ENCODE peak calls at places on chromosomes 13 and 19, in five cellular contexts. K is SK-N-SH, E is GM23338, P is HL-60, J is A549. L is an unnamed sample.

GRCh38 chr19:13056052-13056660 is 46.5 kb downstream of the LYL1 start:
- DNase-seq in K (peak), P (no peak), E (peak), J (no peak), L (no peak)

GRCh38 chr19:7975037-7975436 is 30.4 kb downstream of the ELAVL1 start:
- DNase-seq in E (no peak), K (no peak), J (no peak), P (no peak), L (no peak)

GRCh38 chr19:2550431-2551171 is 74.7 kb downstream of the GADD45B start:
- DNase-seq in E (peak), P (no peak), K (peak), J (no peak), L (no peak)

GRCh38 chr19:41886761-41887710 is 4.1 kb downstream of the ARHGEF1 start:
- DNase-seq in P (no peak), K (no peak), E (peak), J (no peak), L (no peak)

GRCh38 chr13:19836472-19836871 is 27.0 kb downstream of the ZMYM5 start:
- DNase-seq in E (no peak), J (no peak), K (no peak), P (no peak), L (no peak)

GRCh38 chr13:98565726-98566577 is 11.0 kb downstream of the STK24 start:
- DNase-seq in K (peak), E (no peak), J (no peak), P (no peak), L (no peak)

GRCh38 chr19:53094749-53095575 is 8.3 kb downstream of the ZNF160 start:
- DNase-seq in E (peak), K (peak), J (no peak), P (no peak), L (no peak)

GRCh38 chr13:38002596-38002995 is 133.0 kb upstream of the TRPC4 start:
- DNase-seq in K (no peak), E (no peak), J (no peak), P (no peak), L (no peak)

GRCh38 chr19:45495178-45495577 is 1.7 kb downstream of the RTN2 start:
- DNase-seq in J (no peak), K (no peak), P (no peak), E (no peak), L (no peak)

GRCh38 chr13:92355213-92355612 is 871.4 kb upstream of the GPC6 start:
- DNase-seq in P (no peak), E (peak), K (peak), J (peak), L (no peak)

GRCh38 chr13:44801990-44802389 is 187.3 kb downstream of the NUFIP1 start:
- DNase-seq in J (peak), E (no peak), P (peak), K (no peak), L (no peak)

GRCh38 chr13:33446821-33447481 is 161.4 kb upstream of the STARD13 start:
- DNase-seq in P (no peak), J (no peak), E (no peak), K (no peak), L (no peak)

GRCh38 chr13:32206097-32206740 is 108.9 kb downstream of the ZAR1L start:
- DNase-seq in K (no peak), J (no peak), E (no peak), P (no peak), L (no peak)

GRCh38 chr19:21947775-21948174 is 63.0 kb downstream of the ZNF208 start:
- DNase-seq in K (peak), J (peak), P (peak), E (peak), L (no peak)

GRCh38 chr19:16370671-16371391 is 46.2 kb downstream of the KLF2 start:
- DNase-seq in P (no peak), K (no peak), E (no peak), J (no peak), L (no peak)

GRCh38 chr19:1967087-1967608 is 26.2 kb downstream of the CSNK1G2 start:
- DNase-seq in K (no peak), J (no peak), P (no peak), E (no peak), L (no peak)

GRCh38 chr13:66574606-66575005 is 655.5 kb downstream of the PCDH9 start:
- DNase-seq in E (no peak), K (no peak), P (no peak), J (no peak), L (no peak)

GRCh38 chr13:66576381-66576780 is 653.8 kb downstream of the PCDH9 start:
- DNase-seq in E (no peak), K (no peak), J (no peak), P (no peak), L (no peak)

GRCh38 chr13:66577358-66577757 is 652.8 kb downstream of the PCDH9 start:
- DNase-seq in K (no peak), E (no peak), J (no peak), P (no peak), L (no peak)

GRCh38 chr13:66581691-66582090 is 648.4 kb downstream of the PCDH9 start:
- DNase-seq in K (no peak), P (no peak), J (no peak), E (no peak), L (no peak)

GRCh38 chr13:66578305-66578704 is 651.8 kb downstream of the PCDH9 start:
- DNase-seq in E (no peak), J (no peak), P (no peak), K (no peak), L (no peak)
- TF ChIP-seq REST in E (no peak), J (no peak), P (no peak), K (no peak), L (no peak)

GRCh38 chr13:51249254-51249653 is 27.1 kb downstream of the FAM124A start:
- DNase-seq in P (no peak), K (no peak), E (peak), J (no peak), L (no peak)
- TF ChIP-seq REST in P (no peak), K (no peak), E (no peak), J (no peak), L (no peak)

GRCh38 chr19:24062222-24062621 is 24.8 kb upstream of the ZNF254 start:
- DNase-seq in E (no peak), K (no peak), J (no peak), P (no peak), L (no peak)
- TF ChIP-seq REST in E (no peak), K (no peak), J (no peak), P (no peak), L (no peak)

GRCh38 chr19:55898911-55899310 is 33.2 kb downstream of the NLRP13 start:
- DNase-seq in E (no peak), P (no peak), K (no peak), J (no peak), L (no peak)
- TF ChIP-seq REST in E (no peak), P (no peak), K (no peak), J (no peak), L (no peak)

DNA sequence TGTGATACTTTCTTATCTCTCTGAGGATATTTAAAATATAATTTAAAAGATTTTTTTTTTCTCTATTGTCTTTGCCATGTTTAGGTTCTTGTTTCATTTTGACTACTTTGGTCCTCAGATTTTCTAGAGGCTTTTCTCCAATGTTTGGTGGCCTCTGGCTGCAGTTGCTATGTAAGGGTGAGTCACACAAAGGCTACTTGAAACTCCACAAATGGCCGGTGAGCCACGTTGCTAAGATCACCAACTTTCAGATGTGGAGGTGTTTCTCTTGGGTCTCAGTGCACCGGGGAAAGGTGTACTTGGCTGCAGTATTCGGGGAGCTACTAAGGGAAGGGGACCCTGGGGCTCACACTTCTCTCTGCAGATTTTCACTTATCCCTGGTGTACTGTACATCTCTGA is 248.1 kb downstream of the HS6ST3 start:
- DNase-seq in P (no peak), J (no peak), K (no peak), E (no peak), L (no peak)
- TF ChIP-seq REST in P (no peak), J (no peak), K (no peak), E (no peak), L (no peak)

GRCh38 chr19:31770220-31770619 is 421.0 kb upstream of the TSHZ3 start:
- DNase-seq in J (no peak), P (no peak), E (no peak), K (no peak), L (no peak)

DNA sequence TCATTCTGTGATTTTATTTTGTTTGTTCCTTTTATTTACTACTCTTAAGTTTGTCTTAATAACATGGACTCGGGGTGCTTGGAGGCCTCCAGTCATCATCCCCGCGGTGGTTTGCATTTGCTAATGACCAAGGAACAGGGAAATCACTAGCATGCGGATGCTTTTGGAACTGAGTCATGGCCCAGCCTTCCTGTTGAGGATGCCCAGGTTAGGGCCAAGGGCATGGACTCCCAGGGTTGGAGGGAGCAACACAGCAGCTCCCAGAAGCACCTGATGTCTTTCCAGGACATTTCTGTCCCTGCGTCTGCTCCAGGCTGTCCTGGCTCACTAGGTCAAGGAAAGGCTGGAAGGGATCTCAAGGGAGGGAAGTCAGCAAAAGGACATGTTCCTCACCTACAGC is 423.7 kb upstream of the TSHZ3 start:
- DNase-seq in J (no peak), P (no peak), K (no peak), E (no peak), L (no peak)
- TF ChIP-seq REST in J (no peak), P (no peak), K (no peak), E (no peak), L (no peak)

GRCh38 chr13:26480246-26480855 is 77.1 kb upstream of the WASF3 start:
- DNase-seq in E (no peak), J (peak), P (no peak), K (no peak), L (no peak)

GRCh38 chr13:26483546-26483945 is 73.9 kb upstream of the WASF3 start:
- DNase-seq in K (no peak), J (no peak), E (no peak), P (no peak), L (no peak)

GRCh38 chr13:26484196-26484595 is 73.3 kb upstream of the WASF3 start:
- DNase-seq in P (no peak), E (no peak), K (no peak), J (no peak), L (no peak)

GRCh38 chr13:26485288-26485687 is 72.2 kb upstream of the WASF3 start:
- DNase-seq in E (no peak), J (no peak), P (no peak), K (no peak), L (no peak)

GRCh38 chr13:26482451-26483197 is 74.9 kb upstream of the WASF3 start:
- DNase-seq in J (peak), P (peak), E (peak), K (peak), L (peak)
- TF ChIP-seq REST in J (no peak), P (no peak), E (no peak), K (no peak), L (no peak)

GRCh38 chr19:47740866-47741519 is 4.4 kb upstream of the NOP53 start:
- DNase-seq in K (no peak), J (no peak), E (no peak), P (no peak), L (no peak)

GRCh38 chr19:47742636-47743035 is 2.7 kb upstream of the NOP53 start:
- DNase-seq in P (no peak), E (peak), J (no peak), K (no peak), L (no peak)

GRCh38 chr19:47741544-47742125 is 3.7 kb upstream of the NOP53 start:
- DNase-seq in J (no peak), K (no peak), E (no peak), P (no peak), L (no peak)

GRCh38 chr19:47749326-47749725 is 4.0 kb downstream of the NOP53 start:
- DNase-seq in E (no peak), K (no peak), J (no peak), P (no peak), L (no peak)

DNA sequence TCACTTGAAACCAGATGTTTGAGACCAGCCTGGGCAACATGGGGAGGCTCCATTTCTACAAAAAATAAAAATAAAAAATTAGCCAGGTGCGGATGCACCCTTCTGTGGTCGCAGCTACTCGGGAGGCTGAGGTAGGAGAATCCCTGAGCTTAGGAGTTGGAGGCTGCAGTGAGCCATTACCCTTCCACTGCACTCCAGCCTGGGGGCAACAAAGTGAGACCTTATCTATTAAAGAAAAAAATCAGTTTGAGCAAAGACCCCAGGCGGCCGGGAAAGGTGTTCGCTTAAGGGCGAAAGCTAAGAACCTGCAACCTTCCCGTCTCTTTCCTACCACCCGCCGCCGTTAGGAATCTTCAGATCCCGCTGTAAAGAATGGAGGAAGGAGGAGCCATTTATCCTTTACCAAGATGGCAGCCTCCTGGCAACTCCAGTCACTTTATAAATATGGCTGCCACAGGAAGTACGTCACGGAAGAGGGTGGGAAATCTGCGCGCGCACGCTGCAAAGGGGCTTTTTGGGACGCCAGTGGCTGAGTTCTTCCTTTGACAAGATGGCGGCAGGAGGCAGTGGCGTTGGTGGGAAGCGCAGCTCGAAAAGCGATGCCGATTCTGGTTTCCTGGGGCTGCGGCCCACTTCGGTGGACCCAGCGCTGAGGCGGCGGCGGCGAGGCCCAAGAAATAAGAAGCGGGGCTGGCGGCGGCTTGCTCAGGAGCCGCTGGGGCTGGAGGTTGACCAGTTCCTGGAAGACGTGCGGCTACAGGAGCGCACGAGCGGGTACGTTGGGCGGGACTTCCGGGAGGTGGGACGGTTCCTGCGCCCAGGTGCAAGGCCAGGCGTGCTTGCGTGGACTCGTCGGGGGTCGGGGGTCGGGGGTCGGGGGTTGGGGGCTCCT is at the start of gene NOP53:
- DNase-seq in J (peak), P (peak), E (peak), K (peak), L (peak)
- TF ChIP-seq REST in J (no peak), P (peak), E (no peak), K (peak), L (no peak)

DNA sequence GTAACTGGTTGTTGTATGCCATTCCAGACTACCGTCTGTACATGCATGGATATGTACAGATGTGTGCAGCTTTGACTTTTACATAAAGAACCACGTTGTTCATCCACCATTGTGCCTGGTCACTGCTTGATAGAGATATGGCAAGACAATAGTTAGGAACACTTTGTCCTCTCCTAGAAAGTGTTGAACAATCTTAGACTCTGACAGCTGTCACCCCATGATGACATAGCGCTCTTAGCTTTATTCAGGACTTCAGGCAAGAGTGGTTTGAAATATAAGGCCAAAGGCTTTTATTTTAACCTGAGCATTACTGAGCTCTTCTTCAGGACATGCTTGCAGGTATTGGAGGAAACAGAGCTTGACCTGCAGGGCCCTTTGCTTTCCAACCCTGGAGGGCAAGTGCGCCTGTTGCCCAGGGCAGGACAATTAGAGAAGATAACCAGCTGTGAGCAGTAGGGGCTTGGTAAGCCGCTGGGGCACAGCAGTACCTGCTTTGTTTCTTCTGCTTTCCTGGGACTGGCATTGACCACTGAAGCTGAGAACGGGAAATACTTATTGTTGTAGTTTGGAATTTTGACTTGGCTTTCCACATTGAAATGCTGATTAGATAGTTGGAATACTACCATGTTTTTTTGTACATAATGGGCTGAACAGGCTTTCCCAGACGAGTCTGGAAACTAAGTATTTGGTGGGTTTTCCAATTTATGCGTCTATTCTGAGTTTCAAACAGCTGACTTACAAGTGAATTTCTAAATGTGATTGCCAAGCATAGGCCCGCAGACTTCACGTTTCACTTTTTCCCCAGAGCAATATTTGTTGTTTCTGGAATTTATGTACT is 51.1 kb downstream of the GARRE1 start:
- DNase-seq in P (no peak), J (no peak), E (no peak), K (no peak), L (no peak)
- TF ChIP-seq REST in P (no peak), J (no peak), E (no peak), K (no peak), L (no peak)